ENCODE peak calls at places on chromosomes 3 and 15, in eight cellular contexts. C is nephron progenitor cell; I is astrocyte of the spinal cord; F is GM06990; P is activated T-helper 9 cell treated with anti-CD3 and anti-CD28 coated beads, Interleukin-2, amount 50 U/mL, for 16 hours; T is heart right ventricle; E is activated T-cell treated with anti-CD3 and anti-CD28 coated beads, Interleukin-2, amount 50 U/mL, for 72 hours; M is activated CD4-positive, alpha-beta T cell treated with anti-CD3 and anti-CD28 coated beads for 48 hours. H is an unnamed sample.

GRCh38 chr3:102531686-102532085 is 96.9 kb downstream of the ZPLD1 start:
- DNase-seq in C (no peak), I (no peak), F (no peak), P (no peak), T (no peak), E (no peak), M (no peak), H (no peak)

GRCh38 chr15:76108021-76108723 is 48.4 kb downstream of the TMEM266 start:
- DNase-seq in C (no peak), I (no peak), F (no peak), P (no peak), T (peak), E (no peak), M (no peak), H (no peak)

GRCh38 chr3:141266797-141267555 is 35.4 kb downstream of the PXYLP1 start:
- DNase-seq in C (no peak), I (no peak), F (no peak), P (no peak), T (no peak), E (peak), M (peak), H (no peak)

GRCh38 chr15:76588811-76589747 is 252.5 kb downstream of the ISL2 start:
- DNase-seq in C (no peak), I (no peak), F (no peak), P (no peak), T (no peak), E (no peak), M (no peak), H (no peak)

GRCh38 chr15:62901087-62901486 is 141.5 kb upstream of the TPM1 start:
- DNase-seq in C (no peak), I (no peak), F (no peak), P (no peak), T (peak), E (no peak), M (no peak), H (no peak)

GRCh38 chr3:188507244-188507720 is 353.3 kb downstream of the LPP start:
- DNase-seq in C (no peak), I (peak), F (no peak), P (no peak), T (no peak), E (no peak), M (no peak), H (peak)

GRCh38 chr15:65258863-65259262 is 27.8 kb downstream of the PARP16 start:
- DNase-seq in C (no peak), I (peak), F (no peak), P (no peak), T (no peak), E (no peak), M (no peak), H (no peak)

GRCh38 chr3:36814071-36814717 is 49.8 kb upstream of the DCLK3 start:
- DNase-seq in C (no peak), I (no peak), F (no peak), P (no peak), T (no peak), E (no peak), M (no peak), H (no peak)

GRCh38 chr15:29740692-29741311 is 81.5 kb downstream of the TJP1 start:
- DNase-seq in C (no peak), I (no peak), F (no peak), P (no peak), T (no peak), E (no peak), M (no peak), H (no peak)

GRCh38 chr3:13137808-13138565 is 64.8 kb upstream of the IQSEC1 start:
- DNase-seq in C (no peak), I (no peak), F (no peak), P (no peak), T (no peak), E (no peak), M (no peak), H (no peak)

GRCh38 chr3:23648326-23648964 is 157.3 kb upstream of the UBE2E1 start:
- DNase-seq in C (no peak), I (peak), F (no peak), P (no peak), T (no peak), E (no peak), M (no peak), H (no peak)

GRCh38 chr3:177830411-177830849 is 633.1 kb upstream of the TBL1XR1 start:
- DNase-seq in C (no peak), I (peak), F (no peak), P (no peak), T (no peak), E (no peak), M (no peak), H (no peak)

GRCh38 chr15:75653347-75653913 is 5.7 kb downstream of the SNX33 start:
- DNase-seq in C (peak), I (no peak), F (no peak), P (no peak), T (no peak), E (no peak), M (no peak), H (no peak)

GRCh38 chr3:134427400-134428111 is 53.3 kb upstream of the AMOTL2 start:
- DNase-seq in C (no peak), I (peak), F (no peak), P (no peak), T (no peak), E (no peak), M (no peak), H (peak)

GRCh38 chr3:187744169-187745151 is 808 bp downstream of the BCL6 start:
- DNase-seq in C (peak), I (peak), F (no peak), P (peak), T (peak), E (peak), M (peak), H (peak)

GRCh38 chr3:141152801-141153678 is 78.6 kb upstream of the PXYLP1 start:
- DNase-seq in C (no peak), I (no peak), F (no peak), P (no peak), T (peak), E (no peak), M (no peak), H (no peak)

GRCh38 chr3:182349951-182350350 is 443.4 kb upstream of the ATP11B start:
- DNase-seq in C (no peak), I (no peak), F (no peak), P (no peak), T (no peak), E (no peak), M (no peak), H (no peak)

GRCh38 chr15:67077641-67078215 is 12.3 kb downstream of the SMAD3 start:
- DNase-seq in C (no peak), I (no peak), F (no peak), P (no peak), T (no peak), E (no peak), M (no peak), H (peak)

GRCh38 chr15:60905587-60905986 is 323.5 kb downstream of the RORA start:
- DNase-seq in C (no peak), I (no peak), F (no peak), P (peak), T (no peak), E (peak), M (peak), H (no peak)

GRCh38 chr3:2657971-2658370 is 452.2 kb downstream of the IL5RA start:
- DNase-seq in C (no peak), I (no peak), F (no peak), P (no peak), T (no peak), E (no peak), M (no peak), H (no peak)

GRCh38 chr3:65493938-65494337 is 544.8 kb downstream of the MAGI1 start:
- DNase-seq in C (no peak), I (no peak), F (no peak), P (no peak), T (no peak), E (no peak), M (no peak), H (no peak)

H was measured in brain microvascular endothelial cell.